ENCODE peak calls at places on chromosomes 11 and 22, in five cellular contexts. S, N, M, K and D are unnamed samples.

GRCh38 chr11:46299425-46300067 is 22.1 kb downstream of the CREB3L1 start:
- DNase-seq in K (no peak), S (peak), M (no peak), N (no peak), D (no peak)

GRCh38 chr22:23243006-23243573 is 62.8 kb downstream of the BCR start:
- DNase-seq in K (no peak), S (no peak), M (no peak), N (peak), D (peak)

GRCh38 chr11:110565344-110565684 is 135.6 kb downstream of the FDX1 start:
- DNase-seq in K (no peak), S (peak), M (no peak), N (peak), D (no peak)

GRCh38 chr22:46622081-46622521 is 1.9 kb downstream of the GRAMD4 start:
- DNase-seq in S (no peak), K (no peak), M (peak), N (no peak), D (no peak)

GRCh38 chr22:20991252-20992055 is 9.4 kb downstream of the LZTR1 start:
- DNase-seq in S (no peak), N (no peak), M (no peak), K (no peak), D (no peak)

GRCh38 chr11:92776676-92777075 is 192.8 kb upstream of the MTNR1B start:
- DNase-seq in M (no peak), N (no peak), K (no peak), S (no peak), D (no peak)

GRCh38 chr11:126132319-126132718 is 69.7 kb upstream of the CDON start:
- DNase-seq in K (no peak), N (no peak), S (no peak), M (peak), D (no peak)

GRCh38 chr22:26553056-26553752 is 36.7 kb downstream of the TPST2 start:
- DNase-seq in K (peak), S (peak), N (no peak), M (no peak), D (no peak)

GRCh38 chr22:44957267-44957905 is 52.4 kb downstream of the PHF21B start:
- DNase-seq in N (no peak), S (peak), K (no peak), M (no peak), D (no peak)
- TF ChIP-seq CTCF in N (peak), S (peak), K (no peak), M (no peak), D (no peak)

GRCh38 chr11:104876838-104877500 is 21.3 kb downstream of the CASP12 start:
- DNase-seq in M (no peak), N (no peak), S (no peak), K (peak), D (no peak)

GRCh38 chr11:104883342-104883741 is 14.9 kb downstream of the CASP12 start:
- DNase-seq in K (no peak), S (no peak), M (no peak), N (no peak), D (no peak)

GRCh38 chr11:104876324-104876723 is 21.9 kb downstream of the CASP12 start:
- DNase-seq in M (no peak), K (no peak), N (no peak), S (no peak), D (no peak)

GRCh38 chr11:104881117-104881794 is 17.0 kb downstream of the CASP12 start:
- DNase-seq in M (no peak), N (no peak), K (peak), S (no peak), D (no peak)

DNA sequence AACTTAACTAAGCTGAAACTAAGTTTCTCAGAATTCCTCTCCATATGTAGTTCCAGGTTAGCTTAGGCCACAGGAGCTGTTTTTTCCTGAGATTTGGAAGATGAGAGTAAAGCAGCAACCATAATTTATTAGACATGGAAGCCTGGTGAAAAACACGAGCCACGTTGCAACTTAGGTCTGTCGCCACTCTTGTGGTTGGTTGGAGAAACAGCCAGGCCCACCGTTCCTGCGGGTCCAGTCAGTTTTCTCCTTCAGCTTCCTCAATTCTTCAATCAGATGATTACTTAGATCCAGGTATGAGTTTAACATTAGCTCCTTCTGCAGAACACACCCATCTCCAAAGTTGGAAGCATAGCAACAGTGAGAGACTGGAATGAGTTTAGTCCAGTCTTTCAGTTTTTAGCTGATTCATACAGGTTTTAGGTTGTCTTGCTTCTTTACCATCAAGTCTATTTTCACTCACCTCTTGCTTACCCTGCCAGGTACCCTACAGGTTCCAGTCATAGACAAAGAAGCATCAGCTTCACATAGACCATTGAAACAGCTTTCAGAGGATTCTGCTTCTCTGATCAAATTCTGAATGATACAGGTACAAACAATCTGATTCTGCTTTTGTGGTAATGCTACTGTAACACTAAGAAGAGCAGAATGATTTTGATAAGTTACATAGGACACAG is 18.6 kb downstream of the CASP12 start:
- DNase-seq in K (no peak), S (no peak), M (no peak), N (no peak), D (no peak)
- TF ChIP-seq CTCF in K (no peak), S (no peak), M (no peak), N (no peak), D (no peak)

GRCh38 chr11:44179173-44179572 is 83.7 kb downstream of the EXT2 start:
- DNase-seq in N (peak), K (no peak), S (peak), M (no peak), D (no peak)

GRCh38 chr11:44177905-44178304 is 82.4 kb downstream of the EXT2 start:
- DNase-seq in S (no peak), K (no peak), N (no peak), M (no peak), D (no peak)

GRCh38 chr11:44180107-44180506 is 84.6 kb downstream of the EXT2 start:
- DNase-seq in S (no peak), N (no peak), M (no peak), K (no peak), D (no peak)

GRCh38 chr11:44176541-44177213 is 81.2 kb downstream of the EXT2 start:
- DNase-seq in N (no peak), S (no peak), M (no peak), K (no peak), D (no peak)

GRCh38 chr11:44178381-44178780 is 82.9 kb downstream of the EXT2 start:
- DNase-seq in M (no peak), S (peak), N (no peak), K (no peak), D (no peak)
- TF ChIP-seq CTCF in M (no peak), S (peak), N (no peak), K (no peak), D (no peak)

DNA sequence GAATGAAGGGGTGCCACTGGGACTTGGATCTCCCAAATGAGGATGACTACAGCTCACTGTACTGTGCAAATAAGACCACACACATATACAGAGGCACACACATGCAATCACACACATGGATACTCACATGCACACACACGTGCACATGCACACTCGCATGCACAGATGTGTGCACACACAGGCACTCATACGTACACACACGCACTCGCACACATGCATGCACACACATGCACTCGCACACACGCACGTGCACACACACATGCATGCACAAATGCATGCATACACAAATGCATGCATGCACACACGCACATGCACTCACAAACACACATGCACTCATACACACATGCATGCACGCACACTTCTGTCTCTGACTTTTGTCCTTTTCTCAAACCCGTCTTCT is 36.0 kb downstream of the TECTA start:
- DNase-seq in N (no peak), S (no peak), M (no peak), K (no peak), D (no peak)
- TF ChIP-seq CTCF in N (no peak), S (no peak), M (no peak), K (no peak), D (no peak)

DNA sequence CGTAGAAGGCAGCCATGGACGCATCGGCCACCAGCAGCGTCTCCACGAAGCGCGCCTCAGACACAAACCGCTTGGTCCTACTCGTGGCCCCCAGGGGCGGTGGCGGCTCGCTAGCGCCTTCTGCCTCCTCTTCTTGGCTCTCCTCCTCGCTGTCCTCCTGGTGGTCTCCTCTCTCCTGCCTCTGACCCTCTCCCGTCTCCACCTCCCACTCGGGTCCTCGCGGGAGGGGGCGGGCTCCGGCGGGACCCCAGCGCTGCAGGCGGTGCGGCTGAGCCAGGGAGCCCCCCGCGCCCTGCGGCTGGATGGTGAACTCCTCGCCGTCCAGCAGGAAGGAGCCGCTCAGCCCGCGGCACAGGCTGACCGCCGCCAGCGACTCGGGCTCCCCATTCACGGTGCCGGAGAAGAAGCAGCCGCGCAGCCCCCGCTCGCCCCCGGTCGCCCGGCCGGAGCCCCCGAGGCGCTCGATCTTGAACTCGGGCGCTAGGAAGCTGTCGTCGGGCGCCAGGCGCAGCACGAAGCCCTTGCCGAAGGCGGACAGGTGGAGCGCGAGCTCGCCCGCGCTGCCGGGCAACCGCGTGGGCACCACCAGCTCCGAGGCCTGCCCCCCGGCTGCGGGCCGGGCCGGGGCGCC is 713 bp downstream of the ADAMTS8 start:
- DNase-seq in K (no peak), S (no peak), N (peak), M (no peak), D (no peak)
- TF ChIP-seq CTCF in K (peak), S (peak), N (peak), M (no peak), D (no peak)

DNA sequence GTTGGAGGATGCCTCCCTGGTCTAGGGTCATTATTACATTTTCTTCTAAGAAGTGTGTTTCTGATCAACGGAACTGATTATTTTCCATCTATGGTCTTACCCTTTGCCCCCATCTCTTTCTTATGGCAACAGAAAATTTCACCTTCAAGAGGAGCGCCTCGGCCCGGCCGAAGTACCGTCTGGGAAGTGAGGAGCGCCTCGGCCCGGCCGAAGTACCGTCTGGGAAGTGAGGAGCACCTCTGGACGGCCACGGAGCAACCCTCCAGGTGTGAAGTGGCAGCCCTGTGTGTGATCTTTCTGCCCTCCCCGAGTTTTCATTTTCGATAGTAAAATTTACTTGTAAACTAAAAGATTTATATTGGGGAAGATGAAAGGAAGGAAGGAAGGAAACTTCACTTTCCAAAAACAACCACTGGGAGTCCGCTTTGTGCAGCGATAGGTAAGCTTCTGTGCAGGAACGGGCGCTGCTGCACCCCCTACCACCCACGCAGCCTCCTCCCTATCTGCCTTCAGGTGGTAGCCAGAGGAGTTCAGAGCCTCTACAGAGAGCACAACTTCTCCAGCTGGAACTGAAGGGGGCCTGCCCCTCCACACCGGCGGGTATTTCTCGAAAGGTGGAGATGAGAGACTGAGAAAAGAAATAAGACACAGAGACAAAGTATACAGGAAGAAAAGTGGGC is 3.0 kb upstream of the APOBEC3C start:
- DNase-seq in N (no peak), S (no peak), K (no peak), M (no peak), D (no peak)
- TF ChIP-seq CTCF in N (no peak), S (no peak), K (no peak), M (no peak), D (no peak)

DNA sequence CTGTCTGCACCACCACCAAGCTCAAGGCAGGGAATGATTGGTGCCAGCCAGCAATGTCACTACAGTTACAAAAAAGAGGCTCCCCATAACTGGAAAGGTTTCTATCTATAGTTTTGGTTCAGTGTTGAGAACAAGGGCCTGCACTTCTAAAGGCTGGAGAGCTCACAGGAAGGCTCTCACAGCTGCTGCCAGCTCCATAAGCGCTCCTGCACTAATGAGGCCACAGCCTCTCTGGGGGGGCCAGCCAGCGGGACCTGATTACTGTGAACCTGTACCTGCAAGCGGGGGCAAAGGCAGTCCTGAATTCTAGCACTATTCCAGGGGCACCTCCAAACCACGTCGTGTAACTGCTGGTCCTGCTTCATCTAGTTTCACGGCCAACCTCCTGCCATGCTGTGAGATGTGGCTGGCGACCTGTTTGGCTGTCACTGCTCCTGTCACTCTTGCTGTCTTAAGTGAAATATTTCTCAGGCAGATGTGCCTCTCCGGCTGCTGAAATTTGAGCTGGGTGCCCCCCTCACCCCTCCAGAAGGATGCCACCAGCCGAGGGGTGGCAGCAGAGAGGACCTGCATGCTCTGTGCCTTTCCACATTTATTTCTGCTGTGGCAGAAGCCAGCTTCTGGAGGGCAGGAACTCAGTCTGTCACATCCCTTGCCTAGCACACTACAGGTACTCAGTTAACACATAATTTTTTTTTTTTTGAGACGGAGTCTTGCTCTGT is 53.3 kb upstream of the ARFGAP3 start:
- DNase-seq in K (no peak), N (no peak), M (no peak), S (no peak), D (no peak)
- TF ChIP-seq CTCF in K (no peak), N (no peak), M (no peak), S (no peak), D (no peak)

GRCh38 chr11:15451713-15452112 is 337.0 kb downstream of the INSC start:
- DNase-seq in S (no peak), M (no peak), K (no peak), N (no peak), D (no peak)

GRCh38 chr11:15446929-15447328 is 332.2 kb downstream of the INSC start:
- DNase-seq in N (no peak), S (no peak), M (no peak), K (no peak), D (no peak)

DNA sequence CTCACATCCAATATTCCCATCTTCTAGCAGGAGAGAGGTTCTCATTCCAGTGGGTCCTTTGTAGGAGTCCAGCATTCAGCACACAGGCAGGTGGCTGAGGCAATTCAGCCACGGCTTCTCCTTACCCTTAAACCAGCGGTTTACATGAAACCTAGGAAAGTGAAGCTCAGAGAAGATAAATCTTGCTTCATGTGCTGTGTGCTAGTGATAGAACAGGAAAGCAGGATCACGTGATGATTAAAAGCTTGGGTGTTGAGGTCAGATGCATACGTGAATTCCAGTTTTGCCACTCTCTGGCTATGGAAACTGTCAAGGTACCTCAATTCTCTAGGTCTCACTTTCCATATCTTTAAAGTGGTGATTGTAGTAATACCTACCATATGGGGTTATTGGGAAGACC is 331.6 kb downstream of the INSC start:
- DNase-seq in S (no peak), M (no peak), K (no peak), N (no peak), D (no peak)
- TF ChIP-seq CTCF in S (no peak), M (no peak), K (no peak), N (no peak), D (no peak)